ENCODE peak calls at places on chromosomes 12 and 14, in six cellular contexts. One of them, this sample, is unnamed.

GRCh38 chr14:88194531-88194930 is 128.5 kb downstream of the KCNK10 start:
- DNase-seq in HCT116: no peak
- DNase-seq in K562: no peak
- DNase-seq in H1: no peak
- DNase-seq in HepG2: no peak
- DNase-seq in GM12878: no peak
- DNase-seq in this sample: no peak

GRCh38 chr12:86233126-86233525 is 23.1 kb downstream of the MGAT4C start:
- DNase-seq in HCT116: peak; percentile 3
- DNase-seq in K562: no peak
- DNase-seq in H1: no peak
- DNase-seq in HepG2: no peak
- DNase-seq in GM12878: no peak
- DNase-seq in this sample: no peak

GRCh38 chr14:22265319-22266140 is 323.5 kb downstream of the DAD1 start:
- DNase-seq in HCT116: no peak
- DNase-seq in K562: no peak
- DNase-seq in H1: no peak
- DNase-seq in HepG2: no peak
- DNase-seq in GM12878: no peak
- DNase-seq in this sample: no peak

GRCh38 chr12:132804426-132804861 is 24.2 kb downstream of the GOLGA3 start:
- DNase-seq in HCT116: no peak
- DNase-seq in K562: peak; percentile 25
- DNase-seq in H1: no peak
- DNase-seq in HepG2: no peak
- DNase-seq in GM12878: no peak
- DNase-seq in this sample: no peak

GRCh38 chr12:98595152-98595988 is 1.9 kb downstream of the SLC25A3 start:
- DNase-seq in HCT116: no peak
- DNase-seq in K562: no peak
- DNase-seq in H1: no peak
- DNase-seq in HepG2: peak; percentile 29
- DNase-seq in GM12878: no peak
- DNase-seq in this sample: no peak

GRCh38 chr14:104676694-104677505 is 12.5 kb upstream of the INF2 start:
- DNase-seq in HCT116: no peak
- DNase-seq in K562: no peak
- DNase-seq in H1: no peak
- DNase-seq in HepG2: peak; percentile 55
- DNase-seq in GM12878: no peak
- DNase-seq in this sample: no peak

GRCh38 chr12:124869011-124869665 is 5.5 kb upstream of the SCARB1 start:
- DNase-seq in HCT116: no peak
- DNase-seq in K562: peak; percentile 82
- DNase-seq in H1: no peak
- DNase-seq in HepG2: no peak
- DNase-seq in GM12878: no peak
- DNase-seq in this sample: no peak

GRCh38 chr14:59997496-59997895 is 77.6 kb downstream of the LRRC9 start:
- DNase-seq in HCT116: no peak
- DNase-seq in K562: no peak
- DNase-seq in H1: no peak
- DNase-seq in HepG2: no peak
- DNase-seq in GM12878: no peak
- DNase-seq in this sample: no peak

GRCh38 chr12:73585136-73585535 is 952.5 kb upstream of the ATXN7L3B start:
- DNase-seq in HCT116: no peak
- DNase-seq in K562: no peak
- DNase-seq in H1: no peak
- DNase-seq in HepG2: no peak
- DNase-seq in GM12878: no peak
- DNase-seq in this sample: no peak

GRCh38 chr12:73589220-73589619 is 948.4 kb upstream of the ATXN7L3B start:
- DNase-seq in HCT116: no peak
- DNase-seq in K562: no peak
- DNase-seq in H1: no peak
- DNase-seq in HepG2: no peak
- DNase-seq in GM12878: no peak
- DNase-seq in this sample: no peak
- H3K9ac ChIP-seq in HCT116: no peak overlapping the region
- H3K9ac ChIP-seq in K562: no peak overlapping the region
- H3K9ac ChIP-seq in H1: no peak overlapping the region
- H3K9ac ChIP-seq in HepG2: no peak overlapping the region
- H3K9ac ChIP-seq in GM12878: no peak overlapping the region
- H3K9ac ChIP-seq in this sample: no peak overlapping the region

GRCh38 chr14:35821546-35822411 is 4.4 kb upstream of the BRMS1L start:
- DNase-seq in HCT116: peak; percentile 53
- DNase-seq in K562: peak; percentile 48
- DNase-seq in H1: no peak
- DNase-seq in HepG2: peak; percentile 83
- DNase-seq in GM12878: no peak
- DNase-seq in this sample: no peak
- TF ChIP-seq ZNF274 in HCT116: no peak
- TF ChIP-seq ZNF274 in K562: no peak
- TF ChIP-seq ZNF274 in H1: no peak
- TF ChIP-seq ZNF274 in HepG2: no peak
- TF ChIP-seq ZNF274 in GM12878: no peak
- TF ChIP-seq ZNF274 in this sample: no peak

GRCh38 chr12:96522690-96523089 is 33.3 kb downstream of the CFAP54 start:
- DNase-seq in HCT116: no peak
- DNase-seq in K562: no peak
- DNase-seq in H1: no peak
- DNase-seq in HepG2: no peak
- DNase-seq in GM12878: no peak
- DNase-seq in this sample: no peak
- H3K9ac ChIP-seq in HCT116: no peak overlapping the region
- H3K9ac ChIP-seq in K562: no peak overlapping the region
- H3K9ac ChIP-seq in H1: no peak overlapping the region
- H3K9ac ChIP-seq in HepG2: no peak overlapping the region
- H3K9ac ChIP-seq in GM12878: no peak overlapping the region
- H3K9ac ChIP-seq in this sample: peak overlapping the region; percentile 16

DNA sequence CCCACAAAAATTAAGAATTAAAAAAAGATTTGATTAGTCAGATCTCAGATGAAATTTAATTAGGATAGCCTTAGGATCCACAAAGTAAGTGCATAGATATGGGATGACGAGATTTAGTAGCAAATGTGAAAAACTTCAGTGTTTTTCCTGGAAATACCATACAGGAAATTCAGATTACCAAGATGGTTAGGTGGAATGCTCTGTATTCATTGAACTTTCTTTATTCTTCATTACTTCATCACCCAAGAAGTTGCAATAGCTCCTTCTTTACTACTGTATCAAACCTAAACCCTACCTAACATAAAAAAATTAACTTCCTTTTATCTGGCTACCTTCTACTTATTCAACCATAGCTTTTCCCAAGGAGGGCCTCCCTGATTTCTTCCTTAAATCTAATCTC is 100.4 kb downstream of the TTC6 start:
- DNase-seq in HCT116: no peak
- DNase-seq in K562: no peak
- DNase-seq in H1: no peak
- DNase-seq in HepG2: no peak
- DNase-seq in GM12878: no peak
- DNase-seq in this sample: no peak
- TF ChIP-seq ZNF274 in HCT116: no peak
- TF ChIP-seq ZNF274 in K562: no peak
- TF ChIP-seq ZNF274 in H1: no peak
- TF ChIP-seq ZNF274 in HepG2: no peak
- TF ChIP-seq ZNF274 in GM12878: no peak
- TF ChIP-seq ZNF274 in this sample: no peak

DNA sequence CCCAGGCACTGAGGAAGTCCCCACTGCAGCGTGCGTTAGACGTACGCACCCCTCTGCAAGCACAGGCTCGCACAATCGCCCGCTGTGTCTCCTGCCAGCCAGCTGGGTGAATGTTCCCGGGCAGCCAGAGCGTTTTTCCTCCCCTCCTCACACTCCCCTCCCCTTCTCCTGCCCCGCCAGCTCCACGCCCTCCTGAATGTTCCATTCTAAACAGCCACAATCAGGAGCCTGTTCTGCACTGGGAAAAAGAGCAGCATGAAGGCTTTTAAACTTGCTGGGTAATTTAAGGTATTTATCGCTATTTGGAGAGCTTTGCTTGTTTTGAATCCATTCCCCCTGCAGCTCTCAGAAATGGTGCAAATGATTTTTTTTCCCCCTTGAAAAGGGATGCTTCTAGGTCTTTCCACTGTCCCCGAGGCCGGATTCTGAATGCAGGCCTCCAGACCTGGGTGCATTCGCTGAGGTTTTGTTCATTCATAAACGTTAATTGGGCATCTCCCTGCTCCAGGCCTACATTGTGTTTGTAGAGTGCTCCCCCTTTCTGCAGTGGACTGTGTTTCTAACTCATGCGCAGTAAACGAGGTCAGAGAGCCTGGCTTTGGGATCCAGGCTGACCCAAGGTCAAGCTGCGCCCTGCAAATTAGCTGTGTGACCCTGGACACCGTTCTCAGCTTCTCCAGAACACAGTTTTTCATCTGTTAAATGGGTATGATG is 212.5 kb downstream of the CHST11 start:
- DNase-seq in HCT116: no peak
- DNase-seq in K562: peak; percentile 39
- DNase-seq in H1: no peak
- DNase-seq in HepG2: no peak
- DNase-seq in GM12878: no peak
- DNase-seq in this sample: no peak
- H3K9ac ChIP-seq in HCT116: no peak overlapping the region
- H3K9ac ChIP-seq in K562: no peak overlapping the region
- H3K9ac ChIP-seq in H1: no peak overlapping the region
- H3K9ac ChIP-seq in HepG2: no peak overlapping the region
- H3K9ac ChIP-seq in GM12878: peak overlapping the region; percentile 31
- H3K9ac ChIP-seq in this sample: no peak overlapping the region

GRCh38 chr12:113228394-113229028 is 7.2 kb downstream of the TPCN1 start:
- DNase-seq in HCT116: no peak
- DNase-seq in K562: no peak
- DNase-seq in H1: no peak
- DNase-seq in HepG2: no peak
- DNase-seq in GM12878: no peak
- DNase-seq in this sample: no peak

GRCh38 chr12:113232787-113233585 is 11.7 kb downstream of the TPCN1 start:
- DNase-seq in HCT116: no peak
- DNase-seq in K562: no peak
- DNase-seq in H1: no peak
- DNase-seq in HepG2: no peak
- DNase-seq in GM12878: peak; percentile 69
- DNase-seq in this sample: no peak

GRCh38 chr12:113231275-113232231 is 10.3 kb downstream of the TPCN1 start:
- DNase-seq in HCT116: peak; percentile 54
- DNase-seq in K562: peak; percentile 84
- DNase-seq in H1: no peak
- DNase-seq in HepG2: peak; percentile 79
- DNase-seq in GM12878: no peak
- DNase-seq in this sample: peak; percentile 49

GRCh38 chr12:113232232-113232615 is 11.0 kb downstream of the TPCN1 start:
- DNase-seq in HCT116: no peak
- DNase-seq in K562: no peak
- DNase-seq in H1: no peak
- DNase-seq in HepG2: no peak
- DNase-seq in GM12878: no peak
- DNase-seq in this sample: no peak

GRCh38 chr12:113230315-113231274 is 9.3 kb downstream of the TPCN1 start:
- DNase-seq in HCT116: no peak
- DNase-seq in K562: peak; percentile 80
- DNase-seq in H1: no peak
- DNase-seq in HepG2: peak; percentile 94
- DNase-seq in GM12878: no peak
- DNase-seq in this sample: no peak
- TF ChIP-seq ZNF274 in HCT116: no peak
- TF ChIP-seq ZNF274 in K562: no peak
- TF ChIP-seq ZNF274 in H1: no peak
- TF ChIP-seq ZNF274 in HepG2: peak; percentile 26
- TF ChIP-seq ZNF274 in GM12878: no peak
- TF ChIP-seq ZNF274 in this sample: no peak

GRCh38 chr12:56128669-56129209 is 672 bp downstream of the ESYT1 start:
- DNase-seq in HCT116: no peak
- DNase-seq in K562: peak; percentile 35
- DNase-seq in H1: no peak
- DNase-seq in HepG2: no peak
- DNase-seq in GM12878: no peak
- DNase-seq in this sample: no peak

GRCh38 chr12:56127485-56127887 is 581 bp upstream of the ESYT1 start:
- DNase-seq in HCT116: no peak
- DNase-seq in K562: no peak
- DNase-seq in H1: no peak
- DNase-seq in HepG2: no peak
- DNase-seq in GM12878: no peak
- DNase-seq in this sample: no peak

GRCh38 chr12:56129210-56129691 is 1.2 kb downstream of the ESYT1 start:
- DNase-seq in HCT116: no peak
- DNase-seq in K562: peak; percentile 87
- DNase-seq in H1: no peak
- DNase-seq in HepG2: no peak
- DNase-seq in GM12878: no peak
- DNase-seq in this sample: no peak

GRCh38 chr12:56127888-56128668 is at the start of gene ESYT1:
- DNase-seq in HCT116: peak; percentile 100
- DNase-seq in K562: peak; percentile 100
- DNase-seq in H1: peak; percentile 100
- DNase-seq in HepG2: peak; percentile 100
- DNase-seq in GM12878: peak; percentile 98
- DNase-seq in this sample: peak; percentile 100

DNA sequence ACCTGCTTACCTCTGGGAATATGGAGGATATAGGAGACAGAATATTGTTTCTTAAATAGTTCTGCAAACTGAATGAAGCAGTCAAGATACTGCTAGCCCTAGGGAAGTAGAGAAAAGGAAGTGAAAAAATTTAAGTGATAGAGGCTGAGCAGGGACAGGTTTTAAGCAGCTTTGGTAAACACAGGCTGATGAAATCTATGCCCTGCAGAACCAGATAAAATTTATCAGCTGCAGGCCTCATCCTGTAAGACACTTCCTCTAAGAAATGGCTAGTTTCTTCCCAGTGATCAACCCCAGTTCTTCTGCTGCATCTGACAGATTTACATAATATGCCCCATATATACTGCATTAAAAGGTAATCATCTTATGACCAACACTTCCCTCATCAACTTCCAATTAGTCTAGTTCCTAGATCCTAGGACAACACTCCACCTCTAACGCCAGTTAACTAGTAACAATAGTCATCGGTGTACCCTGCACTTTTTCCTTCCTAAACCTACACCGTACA is 1.3 kb upstream of the ESYT1 start:
- DNase-seq in HCT116: no peak
- DNase-seq in K562: peak; percentile 77
- DNase-seq in H1: no peak
- DNase-seq in HepG2: no peak
- DNase-seq in GM12878: no peak
- DNase-seq in this sample: no peak
- H3K9ac ChIP-seq in HCT116: peak overlapping the region; percentile 32
- H3K9ac ChIP-seq in K562: peak overlapping the region; percentile 86
- H3K9ac ChIP-seq in H1: peak overlapping the region; percentile 79
- H3K9ac ChIP-seq in HepG2: peak overlapping the region; percentile 78
- H3K9ac ChIP-seq in GM12878: peak overlapping the region; percentile 22
- H3K9ac ChIP-seq in this sample: peak overlapping the region; percentile 29

GRCh38 chr12:43776498-43776897 is 17.7 kb downstream of the IRAK4 start:
- DNase-seq in HCT116: peak; percentile 16
- DNase-seq in K562: peak; percentile 39
- DNase-seq in H1: no peak
- DNase-seq in HepG2: peak; percentile 44
- DNase-seq in GM12878: no peak
- DNase-seq in this sample: peak; percentile 22
- TF ChIP-seq ZNF274 in HCT116: no peak
- TF ChIP-seq ZNF274 in K562: no peak
- TF ChIP-seq ZNF274 in H1: no peak
- TF ChIP-seq ZNF274 in HepG2: no peak
- TF ChIP-seq ZNF274 in GM12878: no peak
- TF ChIP-seq ZNF274 in this sample: no peak

This sample was measured in NT2/D1.